ENCODE peak calls at places on chromosomes 16 and 17, in five cellular contexts. One of them, this sample, is unnamed.

GRCh38 chr17:80941171-80941570 is 50.5 kb upstream of the CHMP6 start:
- DNase-seq in sigmoid colon: peak; percentile 55
- DNase-seq in H1: no peak
- DNase-seq in adrenal gland: peak; percentile 6
- DNase-seq in A673: no peak
- DNase-seq in this sample: no peak

GRCh38 chr17:46976626-46977270 is 2.3 kb downstream of the RPRML start:
- DNase-seq in A673: no peak
- DNase-seq in H1: no peak
- DNase-seq in adrenal gland: no peak
- DNase-seq in sigmoid colon: no peak
- DNase-seq in this sample: peak; percentile 45

GRCh38 chr17:41785876-41786226 is 660 bp downstream of the JUP start:
- DNase-seq in H1: peak; percentile 76
- DNase-seq in A673: peak; percentile 9
- DNase-seq in adrenal gland: no peak
- DNase-seq in sigmoid colon: no peak
- DNase-seq in this sample: peak; percentile 79

GRCh38 chr16:22664132-22664531 is 149.8 kb upstream of the HS3ST2 start:
- DNase-seq in adrenal gland: no peak
- DNase-seq in sigmoid colon: peak; percentile 81
- DNase-seq in H1: no peak
- DNase-seq in A673: no peak
- DNase-seq in this sample: no peak

GRCh38 chr17:56497132-56497531 is 96.4 kb upstream of the NOG start:
- DNase-seq in A673: no peak
- DNase-seq in H1: no peak
- DNase-seq in adrenal gland: no peak
- DNase-seq in sigmoid colon: no peak
- DNase-seq in this sample: no peak

GRCh38 chr17:17393976-17394375 is 82.8 kb upstream of the MED9 start:
- DNase-seq in A673: no peak
- DNase-seq in adrenal gland: no peak
- DNase-seq in sigmoid colon: no peak
- DNase-seq in H1: no peak
- DNase-seq in this sample: no peak

GRCh38 chr16:84041881-84042280 is 714 bp downstream of the SLC38A8 start:
- DNase-seq in sigmoid colon: no peak
- DNase-seq in H1: no peak
- DNase-seq in adrenal gland: no peak
- DNase-seq in A673: no peak
- DNase-seq in this sample: no peak

GRCh38 chr17:75289832-75290337 is 652 bp upstream of the SLC25A19 start:
- DNase-seq in adrenal gland: peak; percentile 74
- DNase-seq in sigmoid colon: peak; percentile 84
- DNase-seq in H1: no peak
- DNase-seq in A673: peak; percentile 74
- DNase-seq in this sample: peak; percentile 54

GRCh38 chr16:11585460-11586374 is 1.0 kb downstream of the LITAF start:
- DNase-seq in A673: no peak
- DNase-seq in sigmoid colon: no peak
- DNase-seq in H1: no peak
- DNase-seq in adrenal gland: no peak
- DNase-seq in this sample: no peak

GRCh38 chr17:49397586-49397985 is 17.1 kb downstream of the PHB1 start:
- DNase-seq in H1: no peak
- DNase-seq in adrenal gland: no peak
- DNase-seq in sigmoid colon: no peak
- DNase-seq in A673: no peak
- DNase-seq in this sample: no peak

GRCh38 chr16:85652431-85653221 is 36.1 kb downstream of the GINS2 start:
- DNase-seq in sigmoid colon: peak; percentile 92
- DNase-seq in A673: peak; percentile 90
- DNase-seq in H1: no peak
- DNase-seq in adrenal gland: peak; percentile 90
- DNase-seq in this sample: no peak

GRCh38 chr17:67366193-67367157 is at the start of gene PSMD12:
- DNase-seq in adrenal gland: peak; percentile 95
- DNase-seq in H1: peak; percentile 97
- DNase-seq in sigmoid colon: peak; percentile 96
- DNase-seq in A673: peak; percentile 95
- DNase-seq in this sample: peak; percentile 91

GRCh38 chr16:74748042-74748709 is 26.4 kb downstream of the FA2H start:
- DNase-seq in A673: no peak
- DNase-seq in H1: no peak
- DNase-seq in adrenal gland: no peak
- DNase-seq in sigmoid colon: no peak
- DNase-seq in this sample: no peak

GRCh38 chr17:76467366-76467765 is at the start of gene AANAT:
- DNase-seq in adrenal gland: no peak
- DNase-seq in H1: peak; percentile 47
- DNase-seq in sigmoid colon: no peak
- DNase-seq in A673: peak; percentile 55
- DNase-seq in this sample: no peak

GRCh38 chr17:42846594-42847280 is 2.4 kb downstream of the AOC2 start:
- DNase-seq in sigmoid colon: no peak
- DNase-seq in A673: no peak
- DNase-seq in adrenal gland: peak; percentile 59
- DNase-seq in H1: no peak
- DNase-seq in this sample: no peak

GRCh38 chr16:79003026-79003617 is 597.4 kb downstream of the MAF start:
- DNase-seq in H1: no peak
- DNase-seq in adrenal gland: no peak
- DNase-seq in sigmoid colon: no peak
- DNase-seq in A673: no peak
- DNase-seq in this sample: no peak

GRCh38 chr17:10048951-10049350 is 143.9 kb upstream of the RCVRN start:
- DNase-seq in sigmoid colon: no peak
- DNase-seq in H1: no peak
- DNase-seq in adrenal gland: no peak
- DNase-seq in A673: no peak
- DNase-seq in this sample: no peak

GRCh38 chr17:68197091-68197996 is 50.5 kb upstream of the AMZ2 start:
- DNase-seq in sigmoid colon: no peak
- DNase-seq in A673: peak; percentile 17
- DNase-seq in adrenal gland: no peak
- DNase-seq in H1: peak; percentile 75
- DNase-seq in this sample: peak; percentile 51

GRCh38 chr17:47966079-47966519 is 4.8 kb upstream of the CDK5RAP3 start:
- DNase-seq in A673: no peak
- DNase-seq in H1: no peak
- DNase-seq in sigmoid colon: no peak
- DNase-seq in adrenal gland: no peak
- DNase-seq in this sample: no peak

GRCh38 chr16:50384500-50385122 is 15.8 kb upstream of the BRD7 start:
- DNase-seq in adrenal gland: no peak
- DNase-seq in sigmoid colon: no peak
- DNase-seq in H1: no peak
- DNase-seq in A673: no peak
- DNase-seq in this sample: no peak

GRCh38 chr17:64129515-64129764 is 504 bp downstream of the ERN1 start:
- DNase-seq in A673: no peak
- DNase-seq in adrenal gland: no peak
- DNase-seq in sigmoid colon: no peak
- DNase-seq in H1: no peak
- DNase-seq in this sample: peak; percentile 45

GRCh38 chr17:81917565-81918332 is at the start of gene SIRT7:
- DNase-seq in A673: peak; percentile 86
- DNase-seq in sigmoid colon: peak; percentile 89
- DNase-seq in adrenal gland: peak; percentile 63
- DNase-seq in H1: peak; percentile 83
- DNase-seq in this sample: peak; percentile 87

GRCh38 chr16:46748775-46749705 is 896 bp upstream of the MYLK3 start:
- DNase-seq in H1: no peak
- DNase-seq in sigmoid colon: peak; percentile 38
- DNase-seq in adrenal gland: peak; percentile 50
- DNase-seq in A673: no peak
- DNase-seq in this sample: no peak

GRCh38 chr17:2965621-2966275 is 97.7 kb downstream of the OR1D5 start:
- DNase-seq in adrenal gland: no peak
- DNase-seq in A673: no peak
- DNase-seq in H1: no peak
- DNase-seq in sigmoid colon: peak; percentile 80
- DNase-seq in this sample: no peak

GRCh38 chr17:58086953-58087352 is 3.7 kb downstream of the DYNLL2 start:
- DNase-seq in adrenal gland: no peak
- DNase-seq in sigmoid colon: no peak
- DNase-seq in A673: no peak
- DNase-seq in H1: peak; percentile 28
- DNase-seq in this sample: no peak

GRCh38 chr17:58091024-58091567 is 7.9 kb downstream of the DYNLL2 start:
- DNase-seq in sigmoid colon: no peak
- DNase-seq in A673: no peak
- DNase-seq in adrenal gland: no peak
- DNase-seq in H1: no peak
- DNase-seq in this sample: no peak

GRCh38 chr17:58085039-58085715 is 2.0 kb downstream of the DYNLL2 start:
- DNase-seq in sigmoid colon: no peak
- DNase-seq in adrenal gland: peak; percentile 38
- DNase-seq in H1: peak; percentile 33
- DNase-seq in A673: no peak
- DNase-seq in this sample: no peak

GRCh38 chr17:58089111-58089510 is 5.9 kb downstream of the DYNLL2 start:
- DNase-seq in H1: peak; percentile 23
- DNase-seq in adrenal gland: no peak
- DNase-seq in A673: no peak
- DNase-seq in sigmoid colon: no peak
- DNase-seq in this sample: no peak

DNA sequence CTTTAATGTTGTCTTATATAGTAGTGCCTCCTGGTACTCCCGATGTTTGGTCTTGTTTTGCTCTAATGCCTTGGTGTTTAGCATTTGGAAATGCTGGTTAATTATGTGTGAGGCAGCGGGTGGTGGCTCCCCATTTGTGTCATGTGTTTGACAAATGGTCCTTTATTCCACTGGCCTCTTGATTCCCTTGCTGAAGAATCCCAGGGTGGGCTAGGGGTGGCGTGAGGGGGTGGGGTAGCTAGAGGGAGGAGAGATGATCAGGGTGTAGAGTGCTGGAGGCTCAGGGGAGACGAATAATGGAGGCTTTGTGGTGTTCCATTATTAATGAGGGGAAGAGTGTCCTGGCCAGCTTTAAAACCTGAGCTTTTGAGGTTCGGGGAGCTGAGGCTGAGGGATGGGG is 5.4 kb downstream of the DYNLL2 start:
- DNase-seq in adrenal gland: no peak
- DNase-seq in H1: no peak
- DNase-seq in A673: no peak
- DNase-seq in sigmoid colon: no peak
- DNase-seq in this sample: no peak
- H3K4me3 ChIP-seq in adrenal gland: no peak overlapping the region
- H3K4me3 ChIP-seq in H1: no peak overlapping the region
- H3K4me3 ChIP-seq in A673: no peak overlapping the region
- H3K4me3 ChIP-seq in sigmoid colon: no peak overlapping the region
- H3K4me3 ChIP-seq in this sample: no peak overlapping the region

GRCh38 chr17:50522766-50523165 is 9.8 kb upstream of the EPN3 start:
- DNase-seq in sigmoid colon: no peak
- DNase-seq in H1: no peak
- DNase-seq in A673: no peak
- DNase-seq in adrenal gland: no peak
- DNase-seq in this sample: no peak
- H3K27me3 ChIP-seq in sigmoid colon: no peaks in the 10 kb centered on the region
- H3K27me3 ChIP-seq in H1: no peaks in the 10 kb centered on the region
- H3K27me3 ChIP-seq in A673: no peaks in the 10 kb centered on the region
- H3K27me3 ChIP-seq in adrenal gland: no peaks in the 10 kb centered on the region
- H3K27me3 ChIP-seq in this sample: no peaks in the 10 kb centered on the region

GRCh38 chr16:89318871-89319627 is 101.5 kb downstream of the ZNF778 start:
- DNase-seq in A673: no peak
- DNase-seq in adrenal gland: no peak
- DNase-seq in sigmoid colon: no peak
- DNase-seq in H1: no peak
- DNase-seq in this sample: no peak

GRCh38 chr16:89319628-89319882 is 102.1 kb downstream of the ZNF778 start:
- DNase-seq in sigmoid colon: no peak
- DNase-seq in A673: no peak
- DNase-seq in H1: no peak
- DNase-seq in adrenal gland: no peak
- DNase-seq in this sample: no peak

GRCh38 chr16:89322381-89323119 is 105.0 kb downstream of the ZNF778 start:
- DNase-seq in A673: peak; percentile 91
- DNase-seq in H1: no peak
- DNase-seq in sigmoid colon: peak; percentile 88
- DNase-seq in adrenal gland: peak; percentile 63
- DNase-seq in this sample: peak; percentile 87

GRCh38 chr16:89319883-89320716 is 102.6 kb downstream of the ZNF778 start:
- DNase-seq in H1: no peak
- DNase-seq in A673: peak; percentile 55
- DNase-seq in adrenal gland: peak; percentile 90
- DNase-seq in sigmoid colon: peak; percentile 77
- DNase-seq in this sample: no peak

DNA sequence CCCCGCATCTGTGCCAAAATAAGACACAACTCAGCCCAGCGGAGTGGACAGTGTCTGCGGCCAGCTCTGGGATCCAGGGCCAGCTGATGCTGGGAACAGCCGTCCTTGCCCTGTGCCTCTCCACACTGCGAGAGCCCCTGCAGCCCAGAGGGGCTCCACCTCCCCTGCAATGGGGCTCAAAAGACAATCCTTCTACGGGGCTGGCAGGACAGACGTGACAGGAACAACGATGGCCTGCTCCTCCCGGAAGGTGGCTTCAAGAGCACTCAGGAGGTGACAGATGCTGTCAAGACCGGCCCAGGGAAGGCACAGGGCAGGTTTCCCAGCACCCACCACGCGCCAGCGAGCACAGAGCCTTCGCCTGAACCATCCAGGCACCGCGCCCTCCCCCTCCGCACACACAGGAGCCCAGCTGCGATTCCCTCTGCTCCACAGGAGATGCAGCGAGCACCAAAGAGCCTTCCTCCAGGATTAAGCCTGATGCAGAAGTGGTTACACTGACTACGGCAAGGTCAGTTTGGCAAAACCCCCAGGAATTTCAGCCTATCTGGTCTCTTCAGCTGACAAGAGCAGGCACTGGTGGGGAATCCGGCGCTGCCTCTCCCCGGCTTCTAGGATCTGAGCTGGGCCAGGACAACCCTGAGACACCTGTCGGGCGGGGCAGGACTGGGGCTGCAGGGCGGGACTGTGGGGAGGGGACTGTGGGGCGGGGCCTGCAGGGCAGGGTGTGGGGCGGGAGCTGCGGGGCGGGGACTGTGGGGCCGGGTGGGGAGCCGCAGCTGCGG is 103.4 kb downstream of the ZNF778 start:
- DNase-seq in H1: no peak
- DNase-seq in sigmoid colon: no peak
- DNase-seq in A673: peak; percentile 52
- DNase-seq in adrenal gland: peak; percentile 62
- DNase-seq in this sample: peak; percentile 74
- H3K4me3 ChIP-seq in H1: no peak overlapping the region
- H3K4me3 ChIP-seq in sigmoid colon: peak overlapping the region; percentile 20
- H3K4me3 ChIP-seq in A673: no peak overlapping the region
- H3K4me3 ChIP-seq in adrenal gland: peak overlapping the region; percentile 24
- H3K4me3 ChIP-seq in this sample: no peak overlapping the region

DNA sequence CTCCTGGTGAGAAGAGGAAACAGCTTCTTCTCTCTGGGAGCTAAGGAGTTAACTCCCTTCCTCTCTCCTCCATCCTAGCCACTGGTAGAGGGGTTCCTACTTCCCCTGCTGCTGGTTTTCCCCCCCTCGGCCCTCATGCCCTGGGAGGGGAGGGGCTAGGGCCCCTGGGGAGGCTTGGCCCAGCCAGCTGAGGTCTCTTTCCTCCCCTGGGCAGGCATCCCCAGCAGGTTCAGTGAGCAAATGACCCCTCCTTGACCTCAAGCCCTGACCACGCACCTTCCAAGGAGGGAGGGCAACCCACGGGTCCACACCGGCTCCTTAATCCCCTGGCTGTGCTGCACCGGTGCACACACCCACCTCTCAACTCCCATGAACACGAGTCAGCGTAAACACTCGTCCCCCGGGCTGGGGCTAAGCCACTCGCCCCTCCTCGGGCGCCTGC is 33.9 kb downstream of the SRCIN1 start:
- DNase-seq in sigmoid colon: no peak
- DNase-seq in A673: no peak
- DNase-seq in adrenal gland: no peak
- DNase-seq in H1: no peak
- DNase-seq in this sample: peak; percentile 74
- H3K27me3 ChIP-seq in sigmoid colon: peaks cover 38% of the 10 kb centered on the region
- H3K27me3 ChIP-seq in A673: peaks cover 15% of the 10 kb centered on the region
- H3K27me3 ChIP-seq in adrenal gland: peaks cover 49% of the 10 kb centered on the region
- H3K27me3 ChIP-seq in H1: peaks cover 90% of the 10 kb centered on the region
- H3K27me3 ChIP-seq in this sample: peaks cover 99% of the 10 kb centered on the region